ENCODE peak calls at places on chromosome 9, in ten cellular contexts. P is naive thymus-derived CD4-positive, alpha-beta T cell; U is pancreas; A is neuronal stem cell; Q is Panc1; H is neural progenitor cell; B is CD4-positive, alpha-beta memory T cell; T is tibial artery; N is PC-9; E is uterus. G is an unnamed sample.
A peak's percentile ranks its signal among the peaks of the same experiment; 100 is the strongest.

GRCh38 chr9:138075496-138075895 is 197.9 kb downstream of the CACNA1B start:
- DNase-seq in P (no peak), U (no peak), A (no peak), Q (no peak), H (no peak), B (no peak), T (no peak), N (no peak), E (no peak), G (no peak)

GRCh38 chr9:84975926-84976325 is 306.4 kb downstream of the NTRK2 start:
- DNase-seq in P (no peak), U (no peak), A (no peak), Q (no peak), H (no peak), B (no peak), T (no peak), N (no peak), E (no peak), G (no peak)

GRCh38 chr9:104085538-104085937 is 8.6 kb upstream of the SMC2 start:
- DNase-seq in P (no peak), U (no peak), A (no peak), Q (no peak), H (no peak), B (no peak), T (no peak), N (no peak), E (no peak), G (no peak)

GRCh38 chr9:78788101-78788500 is 491.2 kb downstream of the PSAT1 start:
- DNase-seq in P (no peak), U (no peak), A (no peak), Q (no peak), H (no peak), B (no peak), T (no peak), N (no peak), E (no peak), G (no peak)

GRCh38 chr9:38284768-38285080 is 107.8 kb upstream of the ALDH1B1 start:
- DNase-seq in P (no peak), U (no peak), A (peak; percentile 37), Q (no peak), H (peak; percentile 83), B (no peak), T (no peak), N (no peak), E (no peak), G (no peak)

GRCh38 chr9:21461377-21461776 is 20.7 kb downstream of the IFNE start:
- DNase-seq in P (no peak), U (no peak), A (no peak), Q (no peak), H (no peak), B (no peak), T (no peak), N (no peak), E (no peak), G (no peak)

GRCh38 chr9:2018764-2019548 is 3.8 kb downstream of the SMARCA2 start:
- DNase-seq in P (peak; percentile 59), U (no peak), A (peak; percentile 14), Q (no peak), H (peak; percentile 72), B (peak; percentile 58), T (no peak), N (no peak), E (no peak), G (no peak)

GRCh38 chr9:129283705-129284606 is 105.9 kb upstream of the IER5L start:
- DNase-seq in P (no peak), U (no peak), A (no peak), Q (no peak), H (no peak), B (no peak), T (peak; percentile 10), N (no peak), E (no peak), G (no peak)

GRCh38 chr9:127872492-127873222 is 4.8 kb downstream of the AK1 start:
- DNase-seq in P (no peak), U (no peak), A (no peak), Q (no peak), H (no peak), B (no peak), T (no peak), N (no peak), E (no peak), G (no peak)

GRCh38 chr9:127870887-127871286 is 6.6 kb downstream of the AK1 start:
- DNase-seq in P (no peak), U (no peak), A (no peak), Q (no peak), H (no peak), B (no peak), T (no peak), N (no peak), E (no peak), G (no peak)

GRCh38 chr9:127873223-127873691 is 4.2 kb downstream of the AK1 start:
- DNase-seq in P (no peak), U (no peak), A (no peak), Q (no peak), H (peak; percentile 48), B (no peak), T (no peak), N (no peak), E (no peak), G (no peak)

GRCh38 chr9:127869310-127870152 is 7.9 kb downstream of the AK1 start:
- DNase-seq in P (peak; percentile 78), U (peak; percentile 93), A (peak; percentile 83), Q (peak; percentile 46), H (peak; percentile 93), B (peak; percentile 76), T (peak; percentile 90), N (peak; percentile 94), E (peak; percentile 90), G (peak; percentile 91)

DNA sequence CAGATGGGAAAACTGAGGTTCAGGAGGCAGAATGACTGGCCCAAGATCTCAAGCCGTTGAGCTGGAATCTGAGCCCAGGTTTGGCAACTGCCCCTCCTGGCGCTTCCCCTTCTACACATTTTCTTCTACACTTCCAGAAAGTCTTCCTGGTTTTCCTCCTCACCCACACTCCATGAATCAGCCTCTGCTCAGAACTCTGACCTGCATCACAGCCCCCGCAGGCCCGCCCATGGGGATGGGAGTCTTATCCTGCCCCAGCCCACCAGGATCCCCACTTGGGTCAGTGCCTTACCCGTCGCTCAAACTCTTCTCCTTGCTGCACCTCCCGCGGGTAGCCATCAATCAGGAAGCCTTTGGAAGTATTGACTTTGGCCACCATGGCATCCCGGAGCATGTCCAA is 5.9 kb downstream of the AK1 start:
- DNase-seq in P (no peak), U (no peak), A (no peak), Q (no peak), H (no peak), B (no peak), T (no peak), N (no peak), E (no peak), G (no peak)
- H3K4me1 ChIP-seq in P (no peaks in the 10 kb centered on the region), U (peaks cover 3% of the 10 kb centered on the region), A (peaks cover 4% of the 10 kb centered on the region), Q (peaks cover 18% of the 10 kb centered on the region), H (no peaks in the 10 kb centered on the region), B (peaks cover 4% of the 10 kb centered on the region), T (no peaks in the 10 kb centered on the region), N (peaks cover 8% of the 10 kb centered on the region), E (peaks cover 24% of the 10 kb centered on the region), G (peaks cover 48% of the 10 kb centered on the region)

DNA sequence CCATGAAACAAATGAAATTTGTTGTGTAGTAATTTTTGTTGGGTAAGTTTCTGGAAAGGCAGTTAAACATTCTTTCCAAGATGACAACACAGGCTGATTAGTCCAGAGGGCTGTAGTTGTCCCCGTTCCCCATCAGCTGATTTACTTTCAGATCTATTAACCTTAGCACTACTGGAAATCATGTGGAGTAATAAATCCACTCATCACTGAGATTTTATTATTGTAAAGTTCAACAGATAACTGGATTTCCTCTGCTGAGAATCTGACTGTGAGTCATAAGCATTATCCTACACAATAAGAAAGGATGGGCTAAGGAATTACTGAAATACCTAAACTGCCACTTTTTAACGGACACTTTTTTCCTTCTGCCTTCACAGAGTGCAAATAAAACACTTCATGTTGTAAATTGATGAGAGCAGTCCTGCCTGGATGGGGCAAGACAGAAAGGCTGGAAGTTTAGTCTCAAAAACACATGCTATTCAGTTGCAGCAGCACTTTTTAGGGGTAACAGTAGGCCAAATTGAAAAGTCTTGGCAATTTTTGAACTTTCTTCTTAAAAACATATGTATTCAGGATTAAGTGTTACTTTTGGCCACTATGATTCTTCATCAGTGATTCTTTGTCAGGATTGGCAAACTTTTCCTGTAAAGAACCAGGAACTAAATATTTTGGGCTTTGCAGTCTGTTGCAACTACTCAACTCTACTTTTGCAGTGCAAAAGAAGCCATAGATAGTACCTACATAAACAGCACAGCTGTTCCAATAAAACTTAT is 7.1 kb downstream of the STOM start:
- DNase-seq in P (no peak), U (no peak), A (no peak), Q (no peak), H (no peak), B (no peak), T (no peak), N (no peak), E (no peak), G (no peak)
- H3K4me3 ChIP-seq in P (no peak overlapping the region), U (no peak overlapping the region), A (no peak overlapping the region), Q (no peak overlapping the region), H (no peak overlapping the region), B (no peak overlapping the region), T (no peak overlapping the region), N (no peak overlapping the region), E (no peak overlapping the region), G (peak overlapping the region; percentile 86)

GRCh38 chr9:134358026-134358967 is 32.0 kb downstream of the RXRA start:
- DNase-seq in P (no peak), U (no peak), A (no peak), Q (no peak), H (no peak), B (no peak), T (no peak), N (peak; percentile 74), E (peak; percentile 61), G (peak; percentile 63)
- H3K27ac ChIP-seq in P (no peak overlapping the region), U (no peak overlapping the region), A (no peak overlapping the region), Q (no peak overlapping the region), H (no peak overlapping the region), B (no peak overlapping the region), T (no peak overlapping the region), N (peak overlapping the region; percentile 87), E (no peak overlapping the region), G (peak overlapping the region; percentile 57)

GRCh38 chr9:33128570-33128969 is 38.6 kb downstream of the B4GALT1 start:
- DNase-seq in P (no peak), U (no peak), A (no peak), Q (no peak), H (no peak), B (no peak), T (no peak), N (no peak), E (no peak), G (no peak)

GRCh38 chr9:33127881-33128280 is 39.3 kb downstream of the B4GALT1 start:
- DNase-seq in P (no peak), U (no peak), A (no peak), Q (no peak), H (no peak), B (no peak), T (no peak), N (no peak), E (no peak), G (no peak)

GRCh38 chr9:33130501-33130900 is 36.6 kb downstream of the B4GALT1 start:
- DNase-seq in P (no peak), U (no peak), A (no peak), Q (no peak), H (no peak), B (no peak), T (no peak), N (no peak), E (no peak), G (no peak)

GRCh38 chr9:33129886-33130284 is 37.3 kb downstream of the B4GALT1 start:
- DNase-seq in P (no peak), U (no peak), A (no peak), Q (no peak), H (no peak), B (no peak), T (no peak), N (peak; percentile 72), E (no peak), G (no peak)

DNA sequence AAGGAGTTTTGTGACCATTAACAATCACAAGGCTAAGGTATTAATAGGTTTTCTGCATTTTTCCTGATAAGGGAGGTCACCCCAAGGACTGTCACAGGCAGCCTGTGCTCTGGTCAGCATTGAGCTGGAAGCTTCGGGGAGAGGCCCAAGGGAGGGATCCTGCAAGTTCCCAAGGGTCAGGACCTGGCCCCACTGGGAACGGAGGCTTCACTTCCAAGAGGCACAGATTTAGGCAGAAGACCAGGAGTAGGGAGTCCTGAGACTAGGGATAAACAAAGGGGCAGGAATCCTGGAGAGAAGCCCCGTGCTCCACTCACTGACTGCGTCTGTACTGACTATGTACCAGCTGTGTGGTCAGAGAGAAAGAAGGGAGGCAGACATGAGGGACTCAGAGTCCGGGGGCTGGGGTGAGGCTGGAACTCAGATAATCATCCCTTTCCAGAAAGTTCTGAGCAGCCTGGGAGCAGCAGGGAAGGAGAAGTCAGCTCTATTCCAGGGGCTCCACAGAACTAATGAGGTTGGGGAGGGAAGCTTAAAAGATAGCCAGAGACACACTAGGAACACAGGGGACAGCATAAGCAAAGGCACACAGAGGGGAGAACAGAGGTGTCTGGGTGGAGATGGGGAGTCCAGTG is 37.8 kb downstream of the B4GALT1 start:
- DNase-seq in P (no peak), U (no peak), A (no peak), Q (no peak), H (no peak), B (no peak), T (no peak), N (no peak), E (no peak), G (no peak)
- H3K4me1 ChIP-seq in P (no peaks in the 10 kb centered on the region), U (peaks cover 19% of the 10 kb centered on the region), A (peaks cover 2% of the 10 kb centered on the region), Q (no peaks in the 10 kb centered on the region), H (peaks cover 13% of the 10 kb centered on the region), B (peaks cover 12% of the 10 kb centered on the region), T (no peaks in the 10 kb centered on the region), N (peaks cover 53% of the 10 kb centered on the region), E (peaks cover 16% of the 10 kb centered on the region), G (peaks cover 89% of the 10 kb centered on the region)